ENCODE peak calls at places on chromosomes 1 and 21, in six cellular contexts. One of them, this sample, is unnamed. For H3K4me1, the result is how much of the 10 kb centered on the place peaks cover.

GRCh38 chr1:248828845-248829244 is 3.1 kb upstream of the SH3BP5L start:
- DNase-seq in heart left ventricle: no peak
- DNase-seq in stomach: no peak
- DNase-seq in right atrium auricular region: no peak
- DNase-seq in pancreas: no peak
- DNase-seq in Peyer's patch: no peak
- DNase-seq in this sample: no peak

GRCh38 chr1:46114925-46115603 is 17.4 kb downstream of the PIK3R3 start:
- DNase-seq in heart left ventricle: no peak
- DNase-seq in stomach: no peak
- DNase-seq in right atrium auricular region: no peak
- DNase-seq in pancreas: no peak
- DNase-seq in Peyer's patch: no peak
- DNase-seq in this sample: no peak

GRCh38 chr1:59318271-59318865 is 21.5 kb downstream of the FGGY start:
- DNase-seq in heart left ventricle: no peak
- DNase-seq in stomach: no peak
- DNase-seq in right atrium auricular region: no peak
- DNase-seq in pancreas: no peak
- DNase-seq in Peyer's patch: no peak
- DNase-seq in this sample: no peak

GRCh38 chr1:39333296-39333695 is 128.8 kb downstream of the MACF1 start:
- DNase-seq in heart left ventricle: no peak
- DNase-seq in stomach: no peak
- DNase-seq in right atrium auricular region: no peak
- DNase-seq in pancreas: no peak
- DNase-seq in Peyer's patch: no peak
- DNase-seq in this sample: no peak

GRCh38 chr1:84918706-84919105 is 25.7 kb upstream of the LPAR3 start:
- DNase-seq in heart left ventricle: no peak
- DNase-seq in stomach: no peak
- DNase-seq in right atrium auricular region: no peak
- DNase-seq in pancreas: no peak
- DNase-seq in Peyer's patch: no peak
- DNase-seq in this sample: no peak

GRCh38 chr1:116847688-116848531 is 61.8 kb upstream of the PTGFRN start:
- DNase-seq in heart left ventricle: peak
- DNase-seq in stomach: no peak
- DNase-seq in right atrium auricular region: peak
- DNase-seq in pancreas: no peak
- DNase-seq in Peyer's patch: no peak
- DNase-seq in this sample: no peak

GRCh38 chr1:31354266-31354665 is 18.6 kb downstream of the FABP3 start:
- DNase-seq in heart left ventricle: no peak
- DNase-seq in stomach: no peak
- DNase-seq in right atrium auricular region: no peak
- DNase-seq in pancreas: no peak
- DNase-seq in Peyer's patch: no peak
- DNase-seq in this sample: no peak

GRCh38 chr1:38127432-38127831 is 80.8 kb upstream of the POU3F1 start:
- DNase-seq in heart left ventricle: no peak
- DNase-seq in stomach: no peak
- DNase-seq in right atrium auricular region: no peak
- DNase-seq in pancreas: no peak
- DNase-seq in Peyer's patch: no peak
- DNase-seq in this sample: no peak

GRCh38 chr1:162151900-162152829 is 82.7 kb downstream of the NOS1AP start:
- DNase-seq in heart left ventricle: no peak
- DNase-seq in stomach: peak
- DNase-seq in right atrium auricular region: no peak
- DNase-seq in pancreas: no peak
- DNase-seq in Peyer's patch: no peak
- DNase-seq in this sample: no peak

GRCh38 chr21:36155603-36156338 is 853 bp upstream of the DOP1B start:
- DNase-seq in heart left ventricle: no peak
- DNase-seq in stomach: peak
- DNase-seq in right atrium auricular region: no peak
- DNase-seq in pancreas: peak
- DNase-seq in Peyer's patch: no peak
- DNase-seq in this sample: peak

GRCh38 chr21:36791695-36792451 is 93.0 kb downstream of the SIM2 start:
- DNase-seq in heart left ventricle: peak
- DNase-seq in stomach: no peak
- DNase-seq in right atrium auricular region: peak
- DNase-seq in pancreas: no peak
- DNase-seq in Peyer's patch: no peak
- DNase-seq in this sample: no peak

GRCh38 chr21:36384885-36385232 is 333 bp upstream of the CHAF1B start:
- DNase-seq in heart left ventricle: no peak
- DNase-seq in stomach: no peak
- DNase-seq in right atrium auricular region: no peak
- DNase-seq in pancreas: no peak
- DNase-seq in Peyer's patch: no peak
- DNase-seq in this sample: no peak

GRCh38 chr1:173042806-173043205 is 7.9 kb downstream of the TNFSF18 start:
- DNase-seq in heart left ventricle: no peak
- DNase-seq in stomach: no peak
- DNase-seq in right atrium auricular region: no peak
- DNase-seq in pancreas: no peak
- DNase-seq in Peyer's patch: no peak
- DNase-seq in this sample: no peak

GRCh38 chr1:160624464-160624863 is 22.4 kb downstream of the SLAMF1 start:
- DNase-seq in heart left ventricle: no peak
- DNase-seq in stomach: no peak
- DNase-seq in right atrium auricular region: no peak
- DNase-seq in pancreas: no peak
- DNase-seq in Peyer's patch: no peak
- DNase-seq in this sample: no peak
- H3K4me3 ChIP-seq in heart left ventricle: no peak
- H3K4me3 ChIP-seq in stomach: no peak
- H3K4me3 ChIP-seq in right atrium auricular region: no peak
- H3K4me3 ChIP-seq in pancreas: no peak
- H3K4me3 ChIP-seq in Peyer's patch: no peak
- H3K4me3 ChIP-seq in this sample: no peak

DNA sequence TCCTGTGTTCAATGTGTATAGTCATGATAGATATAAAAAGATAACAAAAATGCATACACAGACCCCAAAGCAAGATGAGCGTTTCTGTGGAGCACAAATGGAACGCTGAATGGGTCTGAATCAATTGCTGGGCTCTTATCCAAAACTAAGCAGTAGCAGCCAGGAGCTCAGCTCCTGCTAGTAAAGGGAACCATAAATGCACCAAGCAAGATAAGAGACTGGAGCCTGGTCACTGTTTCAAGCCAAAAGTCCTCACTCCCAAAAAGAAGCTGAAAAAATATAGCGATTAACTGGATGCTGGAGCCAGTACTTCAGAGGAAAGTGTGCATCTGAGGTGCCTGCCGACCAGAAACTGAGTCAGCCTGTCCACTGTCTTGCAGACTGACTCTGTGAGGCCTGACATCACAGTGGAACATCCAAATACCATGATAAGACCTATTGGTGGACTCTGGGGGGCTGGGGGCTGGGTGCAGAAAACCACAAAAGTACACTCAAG is 68.9 kb downstream of the LRRC8C start:
- DNase-seq in heart left ventricle: no peak
- DNase-seq in stomach: no peak
- DNase-seq in right atrium auricular region: no peak
- DNase-seq in pancreas: no peak
- DNase-seq in Peyer's patch: no peak
- DNase-seq in this sample: no peak
- H3K4me1 ChIP-seq in heart left ventricle: under half
- H3K4me1 ChIP-seq in stomach: under half
- H3K4me1 ChIP-seq in right atrium auricular region: under half
- H3K4me1 ChIP-seq in pancreas: under half
- H3K4me1 ChIP-seq in Peyer's patch: under half
- H3K4me1 ChIP-seq in this sample: half or more

DNA sequence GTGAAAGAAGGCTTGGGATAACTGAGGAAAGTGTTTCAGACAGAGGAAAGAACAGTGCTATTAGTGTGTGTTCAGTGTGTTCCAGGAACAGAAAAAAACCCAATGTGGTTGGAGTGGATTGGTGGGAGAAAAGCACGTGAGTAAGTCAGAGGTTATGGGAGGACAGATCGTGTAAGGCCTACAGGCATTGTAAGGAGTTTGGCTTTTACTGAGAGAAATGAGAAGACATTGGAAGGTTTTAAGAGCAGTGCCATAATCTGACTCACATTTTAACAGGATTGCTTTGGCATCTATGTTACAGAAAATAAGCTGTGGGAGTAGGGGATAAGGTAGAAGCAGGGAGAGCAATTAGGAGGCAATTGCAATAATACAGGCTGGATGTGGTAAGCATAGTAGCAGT is 4.8 kb downstream of the ARPC5 start:
- DNase-seq in heart left ventricle: no peak
- DNase-seq in stomach: no peak
- DNase-seq in right atrium auricular region: no peak
- DNase-seq in pancreas: no peak
- DNase-seq in Peyer's patch: no peak
- DNase-seq in this sample: no peak
- H3K27ac ChIP-seq in heart left ventricle: peak
- H3K27ac ChIP-seq in stomach: peak
- H3K27ac ChIP-seq in right atrium auricular region: peak
- H3K27ac ChIP-seq in pancreas: no peak
- H3K27ac ChIP-seq in Peyer's patch: no peak
- H3K27ac ChIP-seq in this sample: no peak

GRCh38 chr1:201479331-201479730 is 10.3 kb upstream of the PHLDA3 start:
- DNase-seq in heart left ventricle: peak
- DNase-seq in stomach: no peak
- DNase-seq in right atrium auricular region: no peak
- DNase-seq in pancreas: no peak
- DNase-seq in Peyer's patch: no peak
- DNase-seq in this sample: no peak

GRCh38 chr1:201481761-201482493 is 12.9 kb upstream of the PHLDA3 start:
- DNase-seq in heart left ventricle: peak
- DNase-seq in stomach: peak
- DNase-seq in right atrium auricular region: peak
- DNase-seq in pancreas: peak
- DNase-seq in Peyer's patch: peak
- DNase-seq in this sample: peak

GRCh38 chr1:201482755-201483154 is 13.8 kb upstream of the PHLDA3 start:
- DNase-seq in heart left ventricle: no peak
- DNase-seq in stomach: no peak
- DNase-seq in right atrium auricular region: no peak
- DNase-seq in pancreas: no peak
- DNase-seq in Peyer's patch: no peak
- DNase-seq in this sample: no peak

GRCh38 chr1:201481004-201481380 is 12.0 kb upstream of the PHLDA3 start:
- DNase-seq in heart left ventricle: no peak
- DNase-seq in stomach: no peak
- DNase-seq in right atrium auricular region: no peak
- DNase-seq in pancreas: no peak
- DNase-seq in Peyer's patch: no peak
- DNase-seq in this sample: no peak

DNA sequence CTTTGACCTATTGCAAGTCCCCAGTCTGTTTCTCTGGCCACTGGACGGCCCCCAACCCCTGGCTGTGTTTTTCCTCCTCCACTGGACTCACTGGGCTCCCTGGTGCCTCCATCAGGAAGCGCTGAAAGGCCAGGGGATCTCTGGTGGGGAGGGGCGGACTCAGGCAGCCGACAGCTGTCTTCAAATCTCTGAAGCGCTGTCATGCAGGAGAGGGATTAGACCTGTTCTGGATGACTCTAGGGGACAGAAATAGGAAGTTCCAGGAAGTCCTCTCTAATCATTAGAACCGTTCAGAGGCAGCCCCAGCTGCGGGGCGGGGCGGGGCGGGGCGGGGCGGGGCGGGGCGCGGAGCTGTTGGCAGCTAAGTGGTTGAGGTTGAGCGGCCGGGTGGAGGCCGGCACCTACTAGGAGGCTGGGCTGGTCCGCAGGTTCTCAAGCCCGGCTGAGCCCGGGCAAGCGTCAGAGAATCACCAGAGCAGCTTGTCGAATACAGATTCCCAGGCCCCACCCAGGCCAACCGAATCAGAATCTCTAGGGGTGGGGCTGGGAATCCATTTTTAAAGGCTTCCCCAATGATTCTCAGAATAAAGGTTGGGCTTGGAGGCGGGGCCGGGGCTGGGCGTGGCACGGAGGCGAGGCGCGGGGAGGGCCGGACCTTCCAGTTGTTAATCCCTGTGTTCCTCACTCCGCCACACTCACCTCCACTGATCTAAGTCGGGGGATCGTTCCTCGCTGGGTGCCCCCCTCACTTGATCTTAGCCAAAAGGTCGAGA is 11.4 kb upstream of the PHLDA3 start:
- DNase-seq in heart left ventricle: peak
- DNase-seq in stomach: peak
- DNase-seq in right atrium auricular region: no peak
- DNase-seq in pancreas: peak
- DNase-seq in Peyer's patch: peak
- DNase-seq in this sample: peak
- H3K4me3 ChIP-seq in heart left ventricle: peak
- H3K4me3 ChIP-seq in stomach: peak
- H3K4me3 ChIP-seq in right atrium auricular region: peak
- H3K4me3 ChIP-seq in pancreas: no peak
- H3K4me3 ChIP-seq in Peyer's patch: peak
- H3K4me3 ChIP-seq in this sample: peak

This sample was measured in CD4-positive, alpha-beta memory T cell.